ENCODE peak calls at places on chromosome 13, in nine cellular contexts. L is tibial nerve, A is astrocyte, Q is prostate gland, P is Caco-2, Y is cardiac fibroblast, C is GM20000, V is uterus, Z is kidney epithelial cell. D is an unnamed sample.

GRCh38 chr13:103542648-103543047 is 476.4 kb upstream of the SLC10A2 start:
- DNase-seq in L (no peak), A (no peak), Q (no peak), P (no peak), Y (no peak), C (no peak), V (no peak), Z (no peak), D (no peak)

GRCh38 chr13:98033277-98034247 is 80.1 kb downstream of the IPO5 start:
- DNase-seq in L (no peak), A (peak; percentile 25), Q (peak; percentile 10), P (peak; percentile 61), Y (peak; percentile 78), C (no peak), V (peak; percentile 25), Z (peak; percentile 16), D (no peak)

GRCh38 chr13:48909088-48909389 is 66.7 kb upstream of the FNDC3A start:
- DNase-seq in L (no peak), A (no peak), Q (peak; percentile 90), P (no peak), Y (no peak), C (no peak), V (peak; percentile 16), Z (no peak), D (no peak)

GRCh38 chr13:112624602-112625430 is 36.9 kb upstream of the TUBGCP3 start:
- DNase-seq in L (no peak), A (no peak), Q (no peak), P (no peak), Y (no peak), C (no peak), V (no peak), Z (no peak), D (no peak)

GRCh38 chr13:38381840-38382239 is 32.2 kb downstream of the UFM1 start:
- DNase-seq in L (no peak), A (no peak), Q (no peak), P (no peak), Y (peak; percentile 43), C (no peak), V (no peak), Z (no peak), D (no peak)

GRCh38 chr13:64234255-64234654 is 2818.6 kb upstream of the PCDH20 start:
- DNase-seq in L (no peak), A (peak; percentile 87), Q (no peak), P (no peak), Y (peak; percentile 40), C (no peak), V (no peak), Z (no peak), D (no peak)

GRCh38 chr13:59494560-59494970 is 669.2 kb downstream of the DIAPH3 start:
- DNase-seq in L (no peak), A (peak; percentile 93), Q (no peak), P (no peak), Y (peak; percentile 69), C (no peak), V (no peak), Z (peak; percentile 21), D (no peak)

GRCh38 chr13:21034602-21035190 is 26.7 kb downstream of the LATS2 start:
- DNase-seq in L (no peak), A (peak; percentile 65), Q (no peak), P (no peak), Y (peak; percentile 72), C (peak; percentile 38), V (no peak), Z (peak; percentile 28), D (no peak)

GRCh38 chr13:58855283-58855682 is 1223.7 kb downstream of the PCDH17 start:
- DNase-seq in L (no peak), A (peak; percentile 74), Q (no peak), P (no peak), Y (no peak), C (no peak), V (no peak), Z (no peak), D (no peak)

GRCh38 chr13:49836516-49836915 is 44.0 kb upstream of the KPNA3 start:
- DNase-seq in L (no peak), A (no peak), Q (no peak), P (peak; percentile 50), Y (no peak), C (no peak), V (no peak), Z (no peak), D (no peak)

GRCh38 chr13:78714717-78715116 is 55.8 kb upstream of the OBI1 start:
- DNase-seq in L (no peak), A (no peak), Q (no peak), P (no peak), Y (no peak), C (no peak), V (no peak), Z (no peak), D (no peak)

GRCh38 chr13:94658926-94659649 is 53.3 kb downstream of the SOX21 start:
- DNase-seq in L (no peak), A (no peak), Q (no peak), P (no peak), Y (no peak), C (no peak), V (no peak), Z (no peak), D (no peak)

GRCh38 chr13:85597790-85598500 is 201.3 kb downstream of the SLITRK6 start:
- DNase-seq in L (no peak), A (peak; percentile 46), Q (no peak), P (no peak), Y (no peak), C (no peak), V (no peak), Z (no peak), D (no peak)

GRCh38 chr13:105972811-105973590 is 562.5 kb downstream of the EFNB2 start:
- DNase-seq in L (no peak), A (no peak), Q (no peak), P (no peak), Y (no peak), C (no peak), V (no peak), Z (no peak), D (no peak)

GRCh38 chr13:83168575-83168974 is 713.7 kb downstream of the SLITRK1 start:
- DNase-seq in L (no peak), A (peak; percentile 13), Q (no peak), P (no peak), Y (peak; percentile 22), C (no peak), V (no peak), Z (no peak), D (no peak)

GRCh38 chr13:34772881-34773280 is 169.2 kb upstream of the NBEA start:
- DNase-seq in L (no peak), A (no peak), Q (no peak), P (no peak), Y (no peak), C (no peak), V (no peak), Z (no peak), D (no peak)

GRCh38 chr13:111399776-111400505 is 79.5 kb downstream of the TEX29 start:
- DNase-seq in L (no peak), A (no peak), Q (no peak), P (no peak), Y (no peak), C (no peak), V (no peak), Z (no peak), D (peak; percentile 23)

GRCh38 chr13:42720858-42721219 is 60.5 kb upstream of the FAM216B start:
- DNase-seq in L (no peak), A (no peak), Q (no peak), P (no peak), Y (no peak), C (no peak), V (no peak), Z (no peak), D (no peak)

GRCh38 chr13:108269601-108270328 is at the start of gene TNFSF13B:
- DNase-seq in L (no peak), A (no peak), Q (no peak), P (peak; percentile 16), Y (peak; percentile 48), C (peak; percentile 47), V (no peak), Z (no peak), D (peak; percentile 69)

GRCh38 chr13:74910399-74910798 is 571.6 kb downstream of the TBC1D4 start:
- DNase-seq in L (no peak), A (no peak), Q (no peak), P (no peak), Y (no peak), C (no peak), V (no peak), Z (no peak), D (no peak)

GRCh38 chr13:66222926-66223325 is 1007.2 kb downstream of the PCDH9 start:
- DNase-seq in L (no peak), A (no peak), Q (no peak), P (no peak), Y (no peak), C (peak; percentile 13), V (no peak), Z (no peak), D (no peak)

GRCh38 chr13:112443191-112444000 is 67.2 kb downstream of the SPACA7 start:
- DNase-seq in L (no peak), A (no peak), Q (no peak), P (peak; percentile 32), Y (peak; percentile 2), C (no peak), V (no peak), Z (no peak), D (no peak)

GRCh38 chr13:44879452-44880058 is 109.7 kb downstream of the NUFIP1 start:
- DNase-seq in L (no peak), A (peak; percentile 48), Q (no peak), P (peak; percentile 39), Y (peak; percentile 77), C (peak; percentile 33), V (no peak), Z (no peak), D (no peak)
- TF ChIP-seq CTCF in L (no peak), A (peak; percentile 24), Q (peak; percentile 23), P (peak; percentile 48), Y (peak; percentile 67), C (peak; percentile 40), V (peak; percentile 32), Z (peak; percentile 58), D (peak; percentile 13)

GRCh38 chr13:96984061-96984508 is 10.2 kb downstream of the OXGR1 start:
- DNase-seq in L (no peak), A (no peak), Q (peak; percentile 74), P (peak; percentile 75), Y (no peak), C (peak; percentile 52), V (no peak), Z (no peak), D (no peak)
- TF ChIP-seq CTCF in L (peak; percentile 11), A (no peak), Q (peak; percentile 16), P (peak; percentile 38), Y (peak; percentile 24), C (no peak), V (peak; percentile 32), Z (no peak), D (no peak)

GRCh38 chr13:99606322-99607089 is 105.2 kb downstream of the TM9SF2 start:
- DNase-seq in L (peak; percentile 79), A (peak; percentile 55), Q (peak; percentile 87), P (peak; percentile 95), Y (peak; percentile 89), C (peak; percentile 96), V (peak; percentile 89), Z (peak; percentile 26), D (peak; percentile 94)
- TF ChIP-seq CTCF in L (no peak), A (no peak), Q (no peak), P (no peak), Y (no peak), C (no peak), V (no peak), Z (no peak), D (no peak)

DNA sequence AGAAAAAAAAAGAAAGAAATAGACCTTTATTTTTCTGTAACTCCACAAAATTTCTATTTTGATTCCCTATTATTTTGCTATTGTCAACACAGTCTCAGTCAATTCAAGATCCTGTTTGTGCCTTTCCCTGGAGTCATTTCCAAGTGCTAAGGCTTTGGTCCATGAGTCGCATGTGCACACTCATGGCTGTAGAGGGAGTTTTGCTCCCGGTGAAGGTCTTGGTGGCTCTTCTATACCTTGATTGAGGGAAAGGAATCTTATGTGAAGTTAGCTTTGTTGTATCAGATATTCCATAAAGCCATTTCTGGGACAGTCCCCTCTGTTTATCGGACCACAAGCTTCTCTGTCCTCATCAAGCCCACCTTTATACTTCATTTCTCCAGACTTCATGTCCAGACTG is 58.7 kb upstream of the ALOX5AP start:
- DNase-seq in L (no peak), A (no peak), Q (no peak), P (peak; percentile 20), Y (peak; percentile 42), C (no peak), V (no peak), Z (no peak), D (no peak)
- TF ChIP-seq CTCF in L (peak; percentile 11), A (peak; percentile 30), Q (no peak), P (no peak), Y (peak; percentile 60), C (no peak), V (no peak), Z (peak; percentile 39), D (peak; percentile 30)